ENCODE peak calls at places on chromosome 18, in six cellular contexts. Y, Z, D, R, E and J are unnamed samples. For H3K9me3 and H3K4me1, the result is how much of the 10 kb centered on the place peaks cover.

GRCh38 chr18:34131008-34131407 is 93.7 kb downstream of the NOL4 start:
- DNase-seq in E (no peak), Z (no peak), D (no peak), Y (no peak), R (no peak), J (no peak)

GRCh38 chr18:77223653-77224052 is 26.0 kb upstream of the GALR1 start:
- DNase-seq in R (no peak), E (no peak), Z (no peak), Y (no peak), D (no peak), J (no peak)

GRCh38 chr18:13425357-13426095 is 207.0 kb downstream of the LDLRAD4 start:
- DNase-seq in Z (no peak), D (no peak), R (no peak), E (no peak), Y (no peak), J (no peak)

GRCh38 chr18:54224379-54225014 is at the start of gene MBD2:
- DNase-seq in Y (peak), E (peak), Z (peak), D (peak), R (peak), J (peak)

GRCh38 chr18:9546468-9546867 is 67.9 kb downstream of the PPP4R1 start:
- DNase-seq in Z (no peak), D (no peak), Y (no peak), E (no peak), R (no peak), J (no peak)

GRCh38 chr18:38028941-38029340 is 463.3 kb upstream of the CELF4 start:
- DNase-seq in E (no peak), Z (no peak), Y (no peak), D (no peak), R (no peak), J (no peak)

GRCh38 chr18:49656098-49656591 is 94.3 kb downstream of the LIPG start:
- DNase-seq in E (no peak), Z (no peak), R (no peak), D (no peak), Y (no peak), J (no peak)

GRCh38 chr18:31206787-31207381 is 44.2 kb upstream of the DSC1 start:
- DNase-seq in Y (peak), R (peak), E (no peak), Z (no peak), D (peak), J (no peak)

GRCh38 chr18:3709166-3709565 is 259.2 kb downstream of the TGIF1 start:
- DNase-seq in D (no peak), Y (no peak), E (no peak), R (no peak), Z (no peak), J (no peak)

GRCh38 chr18:3265564-3266033 is 3.7 kb downstream of the MYL12B start:
- DNase-seq in R (no peak), Y (no peak), E (no peak), D (no peak), Z (no peak), J (no peak)

GRCh38 chr18:62386616-62387015 is 61.5 kb downstream of the TNFRSF11A start:
- DNase-seq in E (no peak), Z (no peak), R (no peak), Y (no peak), D (no peak), J (no peak)

GRCh38 chr18:32889620-32890593 is 117.1 kb upstream of the KLHL14 start:
- DNase-seq in D (no peak), Z (no peak), E (no peak), R (no peak), Y (no peak), J (no peak)

GRCh38 chr18:11176416-11176815 is 27.0 kb upstream of the PIEZO2 start:
- DNase-seq in D (no peak), Y (no peak), R (no peak), Z (no peak), E (no peak), J (no peak)

DNA sequence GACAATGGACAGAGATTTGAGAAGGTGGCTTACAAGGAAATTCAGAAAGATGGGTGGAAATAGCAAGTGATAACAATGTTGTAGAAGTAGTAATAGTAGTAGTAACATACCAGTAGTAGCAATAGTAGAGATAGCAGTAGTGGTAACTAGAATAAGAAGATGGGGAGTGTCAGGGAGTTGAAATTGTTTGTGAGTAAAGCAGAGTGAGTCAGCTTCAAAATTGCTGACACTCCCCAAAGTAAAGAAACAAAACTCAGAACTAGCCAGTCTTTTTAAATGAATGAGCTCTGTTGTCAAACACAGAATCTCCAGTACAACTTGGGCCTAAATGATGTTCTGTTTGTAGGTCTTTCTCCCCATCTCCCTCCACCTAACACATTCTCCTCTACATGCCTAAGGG is 1040.9 kb downstream of the CBLN2 start:
- DNase-seq in D (no peak), Y (no peak), R (no peak), Z (no peak), E (no peak), J (no peak)
- H3K9me3 ChIP-seq in D (under half), Y (under half), R (under half), Z (under half), E (under half), J (under half)

DNA sequence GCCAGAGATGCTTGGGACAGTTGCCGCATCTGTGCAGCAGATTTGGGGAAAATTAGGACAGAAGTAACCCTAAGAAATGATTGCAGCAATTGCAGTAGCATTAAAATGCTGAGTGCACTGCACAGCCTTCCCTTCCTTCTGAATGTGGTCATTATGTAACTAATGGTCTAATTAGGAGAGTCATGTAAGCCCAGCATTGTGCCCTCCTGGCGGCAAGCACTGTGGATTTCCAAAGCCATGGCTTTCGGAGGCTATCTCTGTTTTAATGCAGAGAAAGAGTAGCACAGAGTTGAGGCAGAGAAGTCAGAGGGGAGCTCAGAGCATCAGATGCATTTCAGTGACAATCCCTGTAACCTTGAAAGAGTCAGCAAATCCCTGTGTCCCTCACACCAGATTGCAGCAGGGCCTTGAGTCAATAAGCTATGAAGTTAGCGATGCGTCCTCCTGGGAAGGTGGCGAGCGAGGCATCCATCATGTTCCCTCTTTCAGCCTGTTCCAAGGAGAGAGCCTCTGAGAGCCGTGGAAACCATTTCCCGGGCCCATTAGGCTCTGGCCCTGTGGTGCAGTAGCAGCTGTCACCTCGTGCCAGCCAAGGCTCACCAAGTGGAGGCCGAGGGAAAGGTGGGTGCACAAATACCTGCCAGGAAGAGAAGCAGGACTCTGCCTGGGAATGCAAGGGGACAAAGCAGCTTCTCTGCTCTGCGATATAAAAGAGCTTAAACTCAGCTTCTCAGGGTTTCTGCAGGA is 307.1 kb downstream of the FBXO15 start:
- DNase-seq in D (no peak), E (no peak), Y (no peak), R (no peak), Z (no peak), J (no peak)
- H3K4me1 ChIP-seq in D (under half), E (under half), Y (under half), R (under half), Z (under half), J (under half)

GRCh38 chr18:75526038-75526437 is 98.5 kb upstream of the SMIM21 start:
- DNase-seq in E (no peak), Y (no peak), D (no peak), Z (no peak), R (no peak), J (no peak)

GRCh38 chr18:75521808-75522207 is 94.3 kb upstream of the SMIM21 start:
- DNase-seq in E (no peak), Z (peak), D (no peak), R (no peak), Y (no peak), J (no peak)

GRCh38 chr18:75524852-75525251 is 97.3 kb upstream of the SMIM21 start:
- DNase-seq in Z (no peak), Y (no peak), R (no peak), E (no peak), D (no peak), J (no peak)

GRCh38 chr18:75525331-75525730 is 97.8 kb upstream of the SMIM21 start:
- DNase-seq in D (no peak), Z (no peak), Y (no peak), R (no peak), E (no peak), J (no peak)

GRCh38 chr18:75524181-75524580 is 96.7 kb upstream of the SMIM21 start:
- DNase-seq in R (no peak), Y (no peak), Z (no peak), D (no peak), E (no peak), J (no peak)
- H3K9me3 ChIP-seq in R (under half), Y (under half), Z (under half), D (under half), E (under half), J (under half)

GRCh38 chr18:25282282-25282681 is 69.7 kb downstream of the ZNF521 start:
- DNase-seq in Y (peak), Z (peak), E (no peak), D (peak), R (no peak), J (no peak)
- H3K4me1 ChIP-seq in Y (under half), Z (under half), E (under half), D (under half), R (under half), J (under half)

GRCh38 chr18:78803104-78803503 is 176.5 kb upstream of the SALL3 start:
- DNase-seq in R (no peak), D (no peak), E (no peak), Z (no peak), Y (no peak), J (no peak)
- H3K9me3 ChIP-seq in R (under half), D (under half), E (under half), Z (under half), Y (under half), J (under half)

GRCh38 chr18:69617888-69618287 is 217.2 kb downstream of the DOK6 start:
- DNase-seq in Y (no peak), E (no peak), Z (no peak), D (no peak), R (no peak), J (no peak)
- H3K4me1 ChIP-seq in Y (under half), E (under half), Z (under half), D (under half), R (under half), J (under half)

GRCh38 chr18:47461977-47462376 is 210.5 kb upstream of the SKOR2 start:
- DNase-seq in Z (no peak), Y (no peak), D (no peak), E (no peak), R (no peak), J (no peak)
- H3K9me3 ChIP-seq in Z (under half), Y (under half), D (under half), E (under half), R (under half), J (under half)

DNA sequence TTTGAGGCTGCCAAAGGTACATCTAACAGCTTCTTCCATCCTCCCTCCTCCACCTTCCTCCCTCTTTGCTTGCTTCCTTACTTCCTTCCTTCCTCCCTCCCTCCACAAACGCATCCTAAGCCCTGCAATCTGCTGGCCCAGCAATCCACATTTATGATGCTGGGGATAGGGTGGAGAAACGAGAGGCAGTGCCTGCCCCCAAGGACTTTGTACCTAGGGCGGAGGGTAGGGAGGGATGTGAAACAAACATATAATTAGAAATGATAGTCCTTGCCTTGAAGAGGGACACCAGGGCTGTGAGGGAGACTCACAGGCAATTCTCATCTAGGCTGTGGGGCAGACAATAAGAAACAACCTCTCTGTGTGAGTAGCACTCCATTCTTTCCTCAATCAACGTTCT is 188.3 kb downstream of the ANKRD30B start:
- DNase-seq in Y (no peak), E (no peak), Z (no peak), D (peak), R (no peak), J (no peak)
- H3K4me1 ChIP-seq in Y (under half), E (under half), Z (under half), D (under half), R (under half), J (under half)

GRCh38 chr18:725641-726040 is 13.2 kb upstream of the ENOSF1 start:
- DNase-seq in R (no peak), Y (no peak), Z (no peak), E (no peak), D (no peak), J (no peak)

GRCh38 chr18:731185-731584 is 18.8 kb upstream of the ENOSF1 start:
- DNase-seq in E (no peak), Z (no peak), D (no peak), R (no peak), Y (no peak), J (no peak)

DNA sequence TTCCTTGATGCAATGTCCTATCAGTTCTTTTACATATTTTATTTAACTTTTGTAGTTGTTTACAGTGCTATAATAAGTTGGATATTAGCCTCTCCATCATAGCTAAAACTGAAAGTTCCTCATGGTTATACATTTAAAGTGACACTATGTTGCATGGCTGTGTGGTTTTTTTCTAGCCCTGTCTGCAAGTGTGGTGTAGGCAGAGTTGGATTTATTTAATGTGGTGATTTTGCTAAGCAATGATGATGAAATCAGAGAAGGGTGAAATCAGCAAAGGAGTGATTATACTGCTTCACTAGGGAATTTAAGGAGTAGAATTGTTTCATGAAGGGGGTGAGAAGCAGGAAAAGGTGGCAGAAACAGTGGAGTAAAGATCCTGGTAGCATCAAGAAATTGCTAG is 18.3 kb upstream of the ENOSF1 start:
- DNase-seq in Y (no peak), E (no peak), Z (no peak), D (no peak), R (no peak), J (no peak)
- H3K9me3 ChIP-seq in Y (under half), E (under half), Z (under half), D (under half), R (under half), J (under half)